ENCODE peak calls at places on chromosomes 7 and 10, in seven cellular contexts. B is PC-3; H is brain microvascular endothelial cell; X is GM13977; U is activated CD8-positive, alpha-beta T cell treated with anti-CD3 and anti-CD28 coated beads for 36 hours; R is GM10248; L is GM12865. O is an unnamed sample.

GRCh38 chr7:22826593-22826992 is 3.9 kb upstream of the TOMM7 start:
- DNase-seq in U (no peak), X (no peak), L (no peak), H (no peak), B (no peak), R (no peak), O (no peak)

GRCh38 chr7:101948650-101949049 is 131.2 kb downstream of the CUX1 start:
- DNase-seq in L (no peak), H (no peak), X (no peak), U (no peak), B (no peak), R (no peak), O (no peak)

GRCh38 chr7:121394709-121395140 is 1.4 kb downstream of the FAM3C start:
- DNase-seq in U (peak), L (peak), X (peak), R (no peak), B (no peak), H (no peak), O (peak)

GRCh38 chr7:16015981-16016380 is 329.5 kb upstream of the MEOX2 start:
- DNase-seq in B (no peak), U (no peak), X (no peak), L (no peak), H (no peak), R (no peak), O (no peak)

GRCh38 chr7:94436018-94436604 is 41.4 kb downstream of the COL1A2 start:
- DNase-seq in X (peak), H (peak), L (peak), U (peak), B (peak), R (peak), O (peak)

GRCh38 chr7:14836571-14837189 is 65.9 kb downstream of the DGKB start:
- DNase-seq in U (no peak), X (no peak), R (no peak), L (no peak), B (peak), H (peak), O (no peak)

GRCh38 chr7:45709168-45710034 is 135.2 kb downstream of the ADCY1 start:
- DNase-seq in R (no peak), X (no peak), L (no peak), U (no peak), B (no peak), H (no peak), O (no peak)

GRCh38 chr10:122298598-122299301 is 27.7 kb downstream of the BTBD16 start:
- DNase-seq in X (peak), H (peak), R (peak), B (peak), L (peak), U (peak), O (peak)

GRCh38 chr10:72826346-72826745 is 67.2 kb upstream of the OIT3 start:
- DNase-seq in U (no peak), B (no peak), X (no peak), H (no peak), R (no peak), L (no peak), O (no peak)

GRCh38 chr7:128259131-128260056 is 18.3 kb downstream of the LEP start:
- DNase-seq in X (no peak), U (no peak), H (no peak), R (no peak), L (no peak), B (peak), O (no peak)

GRCh38 chr10:102822222-102822621 is 15.0 kb downstream of the CYP17A1 start:
- DNase-seq in X (no peak), R (no peak), L (no peak), H (no peak), U (no peak), B (no peak), O (no peak)

GRCh38 chr10:70679498-70679897 is 7.2 kb downstream of the ADAMTS14 start:
- DNase-seq in R (no peak), B (no peak), X (no peak), U (no peak), L (no peak), H (no peak), O (no peak)

GRCh38 chr7:129975309-129975708 is 22.5 kb upstream of the UBE2H start:
- DNase-seq in X (no peak), R (no peak), U (no peak), L (no peak), H (no peak), B (no peak), O (no peak)

GRCh38 chr7:95601324-95601723 is 5.0 kb upstream of the PDK4 start:
- DNase-seq in H (no peak), L (no peak), U (no peak), B (no peak), X (no peak), R (no peak), O (no peak)

GRCh38 chr7:25893436-25893835 is 258.6 kb upstream of the NFE2L3 start:
- DNase-seq in L (no peak), H (no peak), B (no peak), X (no peak), R (no peak), U (no peak), O (no peak)

GRCh38 chr10:61937631-61938284 is 36.3 kb downstream of the ARID5B start:
- DNase-seq in X (no peak), U (no peak), B (peak), L (peak), R (no peak), H (no peak), O (no peak)

GRCh38 chr10:80202934-80203834 is 2.2 kb downstream of the ANXA11 start:
- DNase-seq in R (peak), L (peak), B (peak), U (peak), H (peak), X (peak), O (peak)

GRCh38 chr10:3852147-3852904 is 67.3 kb upstream of the KLF6 start:
- DNase-seq in H (peak), L (peak), U (peak), R (peak), X (peak), B (peak), O (peak)

GRCh38 chr10:79179404-79180309 is 110.9 kb downstream of the ZMIZ1 start:
- DNase-seq in R (no peak), U (no peak), B (no peak), L (no peak), H (no peak), X (no peak), O (no peak)
- TF ChIP-seq CTCF in R (no peak), U (no peak), B (peak), L (no peak), H (peak), X (no peak), O (no peak)

GRCh38 chr10:19772958-19773357 is 43.3 kb upstream of the PLXDC2 start:
- DNase-seq in H (no peak), U (no peak), R (no peak), B (no peak), X (no peak), L (no peak), O (no peak)

GRCh38 chr10:19762026-19762425 is 54.2 kb upstream of the PLXDC2 start:
- DNase-seq in L (no peak), R (no peak), U (no peak), H (no peak), B (no peak), X (no peak), O (no peak)

GRCh38 chr10:19767876-19768275 is 48.4 kb upstream of the PLXDC2 start:
- DNase-seq in U (no peak), X (no peak), B (no peak), L (no peak), H (no peak), R (no peak), O (no peak)
- TF ChIP-seq CTCF in U (no peak), X (no peak), B (no peak), L (no peak), H (peak), R (no peak), O (no peak)

GRCh38 chr10:31621733-31622132 is 302.7 kb downstream of the ZEB1 start:
- DNase-seq in X (no peak), L (no peak), R (no peak), H (no peak), B (no peak), U (no peak), O (no peak)

GRCh38 chr10:31619410-31620095 is 300.5 kb downstream of the ZEB1 start:
- DNase-seq in U (no peak), X (no peak), L (no peak), H (no peak), R (no peak), B (no peak), O (no peak)

GRCh38 chr10:31622993-31623392 is 304.0 kb downstream of the ZEB1 start:
- DNase-seq in B (no peak), H (no peak), U (no peak), L (no peak), X (no peak), R (no peak), O (no peak)

GRCh38 chr10:31618541-31619291 is 299.7 kb downstream of the ZEB1 start:
- DNase-seq in L (no peak), X (no peak), U (no peak), R (no peak), B (no peak), H (no peak), O (no peak)

GRCh38 chr10:31620236-31621151 is 301.5 kb downstream of the ZEB1 start:
- DNase-seq in H (peak), B (no peak), U (no peak), R (no peak), L (peak), X (no peak), O (no peak)
- TF ChIP-seq CTCF in H (peak), B (no peak), U (no peak), R (no peak), L (peak), X (no peak), O (no peak)

DNA sequence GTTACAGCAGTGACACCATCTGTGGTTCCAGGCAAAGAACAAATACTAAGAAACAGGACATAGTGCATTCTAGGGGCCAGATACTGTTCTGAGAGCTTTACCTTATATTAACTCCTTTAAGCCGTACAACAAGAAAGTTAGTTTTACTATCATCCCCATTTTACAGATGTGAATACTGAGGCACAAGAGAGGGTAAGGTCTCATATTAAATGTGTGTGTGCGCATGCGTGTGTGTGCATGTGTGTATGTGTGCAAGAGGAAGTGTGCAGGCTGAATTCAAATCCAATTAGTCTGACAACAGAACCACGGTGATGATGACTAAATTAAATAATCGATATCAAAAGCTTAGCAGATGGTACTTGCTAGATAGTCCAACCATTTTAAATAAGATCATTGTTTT is 11.0 kb downstream of the TECTB start:
- DNase-seq in H (no peak), X (no peak), U (no peak), B (no peak), R (no peak), L (no peak), O (no peak)
- TF ChIP-seq CTCF in H (no peak), X (no peak), U (no peak), B (no peak), R (no peak), L (no peak), O (no peak)

O was measured in GM20000.